ENCODE peak calls at places on chromosomes 11 and 22, in six cellular contexts. F, Q, O, T, I and J are unnamed samples.

GRCh38 chr11:66745356-66746235 is 16.6 kb upstream of the SPTBN2 start:
- DNase-seq in F (peak), Q (no peak), O (peak), T (peak), I (no peak), J (no peak)

GRCh38 chr11:94664336-94664735 is 97.2 kb downstream of the PIWIL4 start:
- DNase-seq in F (no peak), Q (no peak), O (no peak), T (peak), I (no peak), J (no peak)

GRCh38 chr11:105181100-105181499 is 41.5 kb upstream of the CARD18 start:
- DNase-seq in F (no peak), Q (no peak), O (no peak), T (peak), I (no peak), J (peak)

GRCh38 chr11:70468256-70469230 is 70.2 kb downstream of the CTTN start:
- DNase-seq in F (no peak), Q (no peak), O (peak), T (no peak), I (no peak), J (no peak)

GRCh38 chr11:61035086-61035835 is 63.8 kb downstream of the CD6 start:
- DNase-seq in F (no peak), Q (no peak), O (no peak), T (no peak), I (no peak), J (no peak)

GRCh38 chr11:134725211-134725610 is 313.2 kb upstream of the B3GAT1 start:
- DNase-seq in F (no peak), Q (no peak), O (no peak), T (no peak), I (no peak), J (no peak)

GRCh38 chr11:27886765-27887328 is 186.6 kb upstream of the BDNF start:
- DNase-seq in F (no peak), Q (no peak), O (no peak), T (no peak), I (no peak), J (no peak)

GRCh38 chr11:62146476-62147200 is 22.8 kb downstream of the INCENP start:
- DNase-seq in F (no peak), Q (no peak), O (no peak), T (no peak), I (no peak), J (no peak)

GRCh38 chr11:99325807-99326206 is 305.1 kb downstream of the CNTN5 start:
- DNase-seq in F (peak), Q (peak), O (no peak), T (no peak), I (no peak), J (peak)

GRCh38 chr11:86476109-86476861 is 101.6 kb downstream of the CCDC81 start:
- DNase-seq in F (no peak), Q (peak), O (no peak), T (peak), I (no peak), J (no peak)

GRCh38 chr22:39349967-39350802 is at the start of gene SYNGR1:
- DNase-seq in F (no peak), Q (no peak), O (peak), T (no peak), I (no peak), J (no peak)

GRCh38 chr22:37801946-37802309 is 5.8 kb upstream of the GCAT start:
- DNase-seq in F (no peak), Q (no peak), O (peak), T (no peak), I (no peak), J (no peak)

GRCh38 chr22:24554316-24555159 is at the start of gene GUCD1:
- DNase-seq in F (no peak), Q (no peak), O (no peak), T (peak), I (no peak), J (peak)

GRCh38 chr11:91433284-91434010 is 791.2 kb upstream of the FAT3 start:
- DNase-seq in F (no peak), Q (no peak), O (no peak), T (no peak), I (no peak), J (peak)
- TF ChIP-seq MYC in F (no peak), Q (no peak), O (no peak), T (no peak), I (no peak), J (no peak)

GRCh38 chr11:44071157-44071556 is 5.1 kb downstream of the ACCS start:
- DNase-seq in F (no peak), Q (no peak), O (no peak), T (no peak), I (no peak), J (no peak)
- TF ChIP-seq CTCF in F (no peak), Q (no peak), O (no peak), T (no peak), I (no peak), J (peak)

DNA sequence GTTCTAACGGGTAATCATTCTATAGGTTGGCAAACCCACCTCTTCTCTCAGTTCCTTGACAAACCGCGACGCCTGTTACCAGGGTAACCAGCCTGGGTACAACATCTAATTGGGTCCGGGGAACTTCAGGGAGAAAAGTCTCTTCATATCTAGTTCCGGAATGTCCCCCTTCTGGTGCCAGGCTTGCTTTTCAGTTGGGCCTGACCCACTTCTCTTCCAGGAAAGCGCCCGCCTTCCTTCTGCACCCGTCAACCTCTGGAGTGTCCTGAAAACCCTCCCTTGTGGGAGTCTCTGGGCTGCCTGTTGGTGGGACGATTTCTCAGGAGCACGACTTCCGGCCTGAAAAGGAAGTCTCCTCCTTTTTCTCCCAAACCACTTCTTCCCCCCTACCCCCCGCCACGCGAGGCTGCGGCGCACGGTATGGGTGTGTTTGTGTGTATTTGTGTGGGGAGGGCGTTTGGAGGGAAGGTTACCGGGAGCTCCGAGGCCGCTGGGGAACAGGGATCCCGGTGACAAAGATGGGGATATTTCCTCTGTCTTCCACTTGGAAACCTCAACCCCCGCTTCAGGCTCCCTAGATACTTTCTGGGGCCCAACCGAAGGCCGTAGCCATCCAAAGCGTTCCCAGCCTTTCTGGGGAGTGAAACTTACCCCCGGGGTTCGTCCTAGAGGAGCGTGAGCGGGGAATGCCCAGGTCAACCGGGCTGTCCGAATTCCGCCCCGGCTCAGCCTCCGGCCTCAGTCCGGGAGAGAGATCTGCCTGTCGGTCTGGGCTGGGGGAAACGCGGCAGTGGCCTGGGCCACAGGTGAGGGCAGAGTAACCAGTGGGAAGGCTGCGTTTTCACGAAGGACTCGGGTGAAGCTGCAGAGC is at the start of the genes NKAPD1 and PIH1D2:
- DNase-seq in F (peak), Q (peak), O (peak), T (peak), I (peak), J (peak)
- TF ChIP-seq POLR2A in F (peak), Q (peak), O (peak), T (peak), I (peak), J (peak)

DNA sequence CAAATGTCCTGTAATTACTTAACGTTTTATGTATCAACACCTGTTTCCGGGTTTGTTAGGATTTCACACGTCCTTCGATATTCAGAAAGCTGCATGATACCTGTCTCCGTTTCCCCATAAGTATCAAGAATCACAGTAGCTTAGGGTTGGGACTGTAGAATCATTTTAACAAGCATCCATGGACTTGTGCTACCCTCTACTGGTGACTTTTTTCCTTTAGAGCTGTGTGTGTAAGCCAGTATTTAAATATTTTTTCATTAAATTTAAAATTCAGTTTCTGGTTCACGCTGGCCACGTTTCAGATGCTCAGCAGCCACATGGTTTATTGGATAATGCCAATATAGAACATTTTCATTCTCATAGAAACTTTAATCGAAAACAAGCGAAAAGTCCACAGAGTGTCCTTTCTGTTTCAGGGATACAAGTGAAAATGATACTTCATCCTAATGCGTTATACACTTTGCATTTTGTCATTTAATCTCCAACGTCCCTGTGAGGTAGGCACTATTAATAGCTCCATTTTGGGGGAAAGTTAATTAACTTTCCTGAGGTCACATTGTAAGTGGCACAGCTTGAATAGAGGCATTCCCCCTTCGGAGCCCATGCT is 61.5 kb upstream of the SLC25A18 start:
- DNase-seq in F (peak), Q (peak), O (peak), T (peak), I (peak), J (peak)
- TF ChIP-seq MYC in F (no peak), Q (no peak), O (no peak), T (no peak), I (no peak), J (no peak)

DNA sequence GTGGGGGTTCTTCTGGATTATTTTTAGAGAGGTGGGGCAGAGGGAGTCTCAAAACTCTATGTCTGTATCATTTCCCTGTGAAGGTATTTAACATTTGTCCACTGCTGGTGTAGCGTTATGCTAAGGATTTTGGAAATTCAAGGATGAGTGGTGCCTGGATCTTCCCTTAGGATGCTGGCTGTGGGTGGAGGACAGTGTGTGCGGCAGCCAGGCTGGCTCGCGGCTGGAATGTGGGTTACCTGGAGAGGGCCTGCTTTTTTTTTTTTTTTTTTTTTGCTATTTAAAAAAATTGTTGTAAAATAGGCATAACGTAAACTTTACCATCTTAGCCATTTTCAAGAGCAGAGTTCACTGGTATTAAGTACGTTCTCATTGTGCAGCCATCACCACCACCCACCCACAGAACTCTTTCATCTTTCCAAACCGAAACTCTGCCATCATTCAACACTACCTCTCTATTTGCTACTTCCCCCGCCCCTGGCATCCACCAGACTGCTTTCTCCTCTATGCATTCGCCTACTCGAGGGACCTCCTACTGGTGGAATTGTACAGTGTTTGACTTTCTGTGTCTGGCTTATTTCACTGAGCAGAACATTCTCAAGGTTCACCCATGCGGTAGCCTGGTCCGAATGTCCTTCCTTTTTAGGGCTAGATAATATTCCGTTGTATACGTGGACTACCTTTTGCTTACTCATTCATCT is 67.1 kb downstream of the PARVB start:
- DNase-seq in F (peak), Q (peak), O (no peak), T (no peak), I (no peak), J (peak)
- TF ChIP-seq CTCF in F (no peak), Q (no peak), O (peak), T (peak), I (no peak), J (peak)

GRCh38 chr22:46578251-46578823 is 40.9 kb upstream of the CELSR1 start:
- DNase-seq in F (no peak), Q (no peak), O (no peak), T (no peak), I (no peak), J (peak)
- TF ChIP-seq POLR2A in F (no peak), Q (no peak), O (no peak), T (no peak), I (no peak), J (no peak)

GRCh38 chr22:29867260-29867659 is 15.7 kb upstream of the MTMR3 start:
- DNase-seq in F (no peak), Q (no peak), O (no peak), T (no peak), I (no peak), J (no peak)
- TF ChIP-seq MYC in F (no peak), Q (no peak), O (no peak), T (no peak), I (no peak), J (no peak)

GRCh38 chr11:74684661-74685060 is 46.6 kb downstream of the CHRDL2 start:
- DNase-seq in F (no peak), Q (no peak), O (no peak), T (no peak), I (no peak), J (no peak)

GRCh38 chr11:74682731-74683278 is 48.4 kb downstream of the CHRDL2 start:
- DNase-seq in F (no peak), Q (no peak), O (no peak), T (no peak), I (no peak), J (no peak)

GRCh38 chr11:74683941-74684481 is 47.2 kb downstream of the CHRDL2 start:
- DNase-seq in F (no peak), Q (no peak), O (no peak), T (no peak), I (no peak), J (no peak)

GRCh38 chr11:74681686-74682651 is 49.3 kb downstream of the CHRDL2 start:
- DNase-seq in F (no peak), Q (no peak), O (no peak), T (no peak), I (no peak), J (no peak)

DNA sequence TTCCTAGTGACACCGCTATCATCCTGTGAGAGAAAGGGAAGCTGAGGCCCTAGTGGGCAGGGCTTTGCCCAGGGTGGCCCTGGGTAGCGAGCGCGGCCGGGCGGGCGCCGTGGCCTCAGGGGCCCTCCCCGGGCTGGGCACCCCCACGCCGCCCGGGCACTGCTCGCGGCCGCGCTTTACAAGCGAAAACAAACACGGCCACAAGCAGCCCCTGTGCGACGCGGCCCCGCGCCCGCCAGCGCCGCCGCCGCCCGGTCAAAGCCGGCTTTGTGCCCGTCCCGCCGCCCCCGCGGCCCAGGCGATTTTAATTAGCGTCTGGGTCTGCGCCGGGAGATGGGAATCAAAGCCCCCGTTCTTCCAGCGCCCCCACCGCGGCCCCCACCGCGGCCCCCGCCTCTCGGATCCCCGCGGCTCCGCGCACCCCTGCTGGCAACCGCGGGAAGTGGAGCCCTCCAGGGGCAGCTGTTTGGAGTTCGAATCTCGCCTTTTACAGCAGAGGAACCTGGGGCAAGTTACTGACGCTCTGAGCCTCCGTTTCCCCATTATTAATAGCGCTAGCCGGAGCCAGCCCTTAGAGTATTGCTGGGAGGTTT is 47.9 kb downstream of the CHRDL2 start:
- DNase-seq in F (no peak), Q (no peak), O (no peak), T (peak), I (no peak), J (no peak)
- TF ChIP-seq CTCF in F (no peak), Q (no peak), O (no peak), T (peak), I (no peak), J (no peak)